ENCODE peak calls at places on chromosome X, in seven cellular contexts. D is substantia nigra; T is osteocyte; X is occipital lobe; V is fibroblast of lung; E is GM10248; N is central memory CD4-positive, alpha-beta T cell. M is an unnamed sample.

GRCh38 chrX:56733459-56734046 is 4.5 kb downstream of the NBDY start:
- DNase-seq in D (no peak), T (no peak), X (no peak), V (peak), E (peak), N (peak), M (peak)

GRCh38 chrX:10089378-10089795 is 67.4 kb upstream of the CLCN4 start:
- DNase-seq in D (no peak), T (no peak), X (no peak), V (no peak), E (no peak), N (no peak), M (no peak)

GRCh38 chrX:154855256-154855655 is 20.8 kb upstream of the SMIM9 start:
- DNase-seq in D (no peak), T (no peak), X (no peak), V (no peak), E (no peak), N (no peak), M (no peak)

GRCh38 chrX:49256268-49256995 is 8.1 kb downstream of the FOXP3 start:
- DNase-seq in D (no peak), T (no peak), X (no peak), V (no peak), E (no peak), N (no peak), M (no peak)

GRCh38 chrX:104370089-104370488 is 115.4 kb upstream of the ESX1 start:
- DNase-seq in D (no peak), T (no peak), X (no peak), V (no peak), E (no peak), N (no peak), M (no peak)

GRCh38 chrX:53254570-53255461 is 26.6 kb downstream of the IQSEC2 start:
- DNase-seq in D (no peak), T (no peak), X (no peak), V (no peak), E (no peak), N (no peak), M (no peak)

GRCh38 chrX:71144651-71145050 is at the start of gene NLGN3:
- DNase-seq in D (no peak), T (no peak), X (peak), V (peak), E (no peak), N (no peak), M (no peak)

GRCh38 chrX:4179031-4179430 is 465.6 kb upstream of the PRKX start:
- DNase-seq in D (no peak), T (no peak), X (no peak), V (no peak), E (no peak), N (no peak), M (no peak)

GRCh38 chrX:100931218-100931924 is 2.7 kb upstream of the XKRX start:
- DNase-seq in D (no peak), T (no peak), X (no peak), V (no peak), E (peak), N (no peak), M (no peak)

GRCh38 chrX:12319012-12319519 is 180.8 kb downstream of the FRMPD4 start:
- DNase-seq in D (no peak), T (no peak), X (no peak), V (no peak), E (no peak), N (no peak), M (no peak)

GRCh38 chrX:63686878-63687714 is 97.9 kb downstream of the ARHGEF9 start:
- DNase-seq in D (no peak), T (no peak), X (no peak), V (peak), E (peak), N (peak), M (peak)

GRCh38 chrX:13120017-13120416 is 75.6 kb upstream of the FAM9C start:
- DNase-seq in D (no peak), T (no peak), X (no peak), V (peak), E (no peak), N (no peak), M (no peak)

GRCh38 chrX:101744085-101744484 is 84.4 kb upstream of the ARMCX2 start:
- DNase-seq in D (no peak), T (no peak), X (no peak), V (no peak), E (no peak), N (no peak), M (no peak)

GRCh38 chrX:24231169-24231568 is 81.6 kb downstream of the ZFX start:
- DNase-seq in D (no peak), T (no peak), X (peak), V (peak), E (peak), N (no peak), M (no peak)

GRCh38 chrX:155896512-155896911 is 15.4 kb downstream of the VAMP7 start:
- DNase-seq in D (no peak), T (no peak), X (no peak), V (no peak), E (no peak), N (no peak), M (no peak)

GRCh38 chrX:68754406-68754805 is 74.4 kb upstream of the EFNB1 start:
- DNase-seq in D (no peak), T (no peak), X (no peak), V (no peak), E (no peak), N (no peak), M (no peak)

GRCh38 chrX:123965712-123966111 is 4.2 kb downstream of the STAG2 start:
- DNase-seq in D (no peak), T (no peak), X (no peak), V (no peak), E (no peak), N (no peak), M (no peak)

GRCh38 chrX:1841746-1842145 is 226.9 kb downstream of the ASMT start:
- DNase-seq in D (no peak), T (no peak), X (no peak), V (no peak), E (no peak), N (no peak), M (no peak)

GRCh38 chrX:150841466-150842197 is 56.8 kb downstream of the CD99L2 start:
- DNase-seq in D (no peak), T (no peak), X (no peak), V (peak), E (no peak), N (no peak), M (no peak)